ENCODE peak calls at places on chromosomes 7 and 10, in nine cellular contexts. H is neural progenitor cell; Y is IMR-90; W is lung; A is stomach; D is MM.1S; Q is CD8-positive, alpha-beta memory T cell; J is hepatocyte; P is psoas muscle. U is an unnamed sample.

GRCh38 chr10:127919418-127920191 is 12.7 kb downstream of the PTPRE start:
- DNase-seq in Q (no peak), A (no peak), D (no peak), J (no peak), H (no peak), Y (peak; percentile 37), P (no peak), W (no peak), U (no peak)

GRCh38 chr10:81348003-81348402 is 527.0 kb upstream of the NRG3 start:
- DNase-seq in Y (no peak), W (no peak), P (no peak), D (peak; percentile 43), Q (no peak), A (no peak), H (no peak), J (no peak), U (no peak)

GRCh38 chr10:131788386-131788785 is 112.4 kb upstream of the PPP2R2D start:
- DNase-seq in A (peak; percentile 21), H (no peak), J (peak; percentile 26), Y (no peak), P (no peak), Q (no peak), D (no peak), W (no peak), U (no peak)

GRCh38 chr10:109875828-109876821 is 47.2 kb downstream of the XPNPEP1 start:
- DNase-seq in H (no peak), W (no peak), Y (no peak), P (no peak), A (peak; percentile 1), J (no peak), Q (no peak), D (no peak), U (no peak)

GRCh38 chr10:19815478-19816419 is 483 bp upstream of the PLXDC2 start:
- DNase-seq in H (peak; percentile 93), Q (no peak), Y (peak; percentile 56), D (peak; percentile 20), J (peak; percentile 76), W (peak; percentile 69), P (peak; percentile 88), A (peak; percentile 35), U (no peak)

GRCh38 chr7:157401567-157402387 is 65.0 kb downstream of the DNAJB6 start:
- DNase-seq in Y (no peak), D (no peak), W (no peak), P (no peak), J (no peak), A (no peak), Q (no peak), H (no peak), U (no peak)

GRCh38 chr10:24468281-24468751 is 255.4 kb downstream of the ARHGAP21 start:
- DNase-seq in D (no peak), J (no peak), Q (no peak), W (no peak), Y (no peak), A (peak; percentile 43), P (peak; percentile 80), H (no peak), U (no peak)

GRCh38 chr10:71302874-71303568 is 16.0 kb upstream of the SLC29A3 start:
- DNase-seq in D (peak; percentile 68), J (peak; percentile 80), A (no peak), Q (no peak), H (peak; percentile 77), P (peak; percentile 18), Y (peak; percentile 61), W (no peak), U (peak; percentile 31)

GRCh38 chr10:14608381-14609001 is 166.2 kb downstream of the FAM107B start:
- DNase-seq in P (no peak), J (no peak), Y (no peak), Q (no peak), A (no peak), H (no peak), W (no peak), D (peak; percentile 6), U (no peak)

GRCh38 chr10:43170491-43170890 is 32.2 kb downstream of the CSGALNACT2 start:
- DNase-seq in A (no peak), W (no peak), J (peak; percentile 16), H (no peak), D (no peak), Y (peak; percentile 30), P (no peak), Q (no peak), U (no peak)

GRCh38 chr7:71322201-71322600 is 190.3 kb downstream of the GALNT17 start:
- DNase-seq in P (no peak), H (no peak), W (no peak), A (no peak), Q (no peak), J (no peak), Y (no peak), D (no peak), U (no peak)

GRCh38 chr10:59284111-59284975 is 78.0 kb downstream of the FAM13C start:
- DNase-seq in Q (no peak), A (no peak), W (no peak), D (no peak), P (no peak), H (no peak), J (no peak), Y (no peak), U (no peak)

GRCh38 chr7:92749327-92749730 is 87.0 kb downstream of the CDK6 start:
- DNase-seq in P (no peak), Y (peak; percentile 64), W (no peak), J (no peak), Q (no peak), H (no peak), D (no peak), A (no peak), U (no peak)

GRCh38 chr7:34143397-34143796 is 238.1 kb downstream of the BMPER start:
- DNase-seq in J (no peak), Y (peak; percentile 75), H (no peak), Q (no peak), W (no peak), A (no peak), P (no peak), D (no peak), U (no peak)

GRCh38 chr7:108456845-108457540 is 757 bp upstream of the NRCAM start:
- DNase-seq in Q (no peak), W (no peak), J (no peak), A (no peak), D (no peak), Y (no peak), P (no peak), H (peak; percentile 33), U (no peak)

GRCh38 chr10:56360583-56360966 is 484 bp downstream of the ZWINT start:
- DNase-seq in Y (no peak), J (no peak), W (no peak), Q (no peak), A (no peak), P (no peak), H (no peak), D (no peak), U (no peak)

GRCh38 chr7:100211342-100211780 is 8.4 kb upstream of the PVRIG start:
- DNase-seq in P (no peak), W (no peak), Y (no peak), A (no peak), D (no peak), H (no peak), Q (peak; percentile 21), J (no peak), U (peak; percentile 55)
- H3K4me1 ChIP-seq in P (peaks cover 8% of the 10 kb centered on the region), W (no peaks in the 10 kb centered on the region), Y (no peaks in the 10 kb centered on the region), A (peaks cover 10% of the 10 kb centered on the region), D (peaks cover 17% of the 10 kb centered on the region), H (peaks cover 6% of the 10 kb centered on the region), Q (peaks cover 54% of the 10 kb centered on the region), J (no peaks in the 10 kb centered on the region), U (peaks cover 37% of the 10 kb centered on the region)

GRCh38 chr7:95335093-95335492 is 10.8 kb upstream of the PON1 start:
- DNase-seq in D (no peak), J (no peak), A (no peak), W (no peak), H (no peak), P (no peak), Y (peak; percentile 22), Q (no peak), U (no peak)
- H3K4me3 ChIP-seq in D (no peak overlapping the region), J (no peak overlapping the region), A (no peak overlapping the region), W (no peak overlapping the region), H (no peak overlapping the region), P (no peak overlapping the region), Y (no peak overlapping the region), Q (no peak overlapping the region), U (no peak overlapping the region)

GRCh38 chr10:117535045-117535751 is 7.3 kb upstream of the EMX2 start:
- DNase-seq in J (peak; percentile 48), Q (no peak), D (no peak), P (peak; percentile 55), A (no peak), Y (no peak), H (peak; percentile 72), W (no peak), U (no peak)

GRCh38 chr10:117535752-117536358 is 6.7 kb upstream of the EMX2 start:
- DNase-seq in Q (no peak), P (no peak), D (no peak), J (no peak), W (no peak), A (no peak), H (peak; percentile 57), Y (no peak), U (no peak)

GRCh38 chr10:117537436-117537903 is 5.1 kb upstream of the EMX2 start:
- DNase-seq in A (no peak), H (peak; percentile 83), W (no peak), P (peak; percentile 70), D (peak; percentile 23), Y (no peak), J (peak; percentile 73), Q (no peak), U (no peak)

GRCh38 chr10:117536862-117537435 is 5.6 kb upstream of the EMX2 start:
- DNase-seq in W (no peak), Q (no peak), A (no peak), P (no peak), J (no peak), Y (no peak), D (no peak), H (peak; percentile 75), U (no peak)

DNA sequence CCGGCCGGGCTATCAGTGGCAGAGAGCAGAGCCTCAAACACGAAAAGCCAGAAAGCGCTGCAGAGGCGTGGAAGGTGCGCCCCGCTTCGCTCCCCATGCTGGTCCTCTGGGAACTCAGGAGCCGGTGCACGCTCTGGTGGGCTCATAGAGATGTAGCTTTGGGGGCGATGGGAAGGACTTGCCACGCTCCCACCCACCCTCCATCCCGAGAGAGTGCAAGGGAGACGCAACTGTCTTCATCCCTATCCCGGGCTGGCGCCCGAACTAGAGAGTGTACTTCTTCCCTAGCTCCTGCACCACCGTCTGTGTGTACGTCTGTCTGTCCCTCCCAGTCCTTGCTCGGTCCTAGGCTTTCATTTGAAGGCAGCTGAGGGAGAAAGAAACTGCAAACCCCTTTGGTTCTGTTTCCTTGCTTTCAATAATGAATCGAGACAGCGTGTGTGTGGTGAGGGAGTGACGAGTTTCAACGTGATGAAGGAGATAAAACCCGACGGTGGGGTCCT is 6.1 kb upstream of the EMX2 start:
- DNase-seq in Y (no peak), Q (no peak), D (no peak), J (no peak), A (no peak), P (no peak), H (no peak), W (no peak), U (no peak)
- H3K27me3 ChIP-seq in Y (peaks cover 91% of the 10 kb centered on the region), Q (peaks cover 34% of the 10 kb centered on the region), D (peaks cover 22% of the 10 kb centered on the region), J (peaks cover 97% of the 10 kb centered on the region), A (peaks cover 100% of the 10 kb centered on the region), P (peaks cover 23% of the 10 kb centered on the region), H (peaks cover 100% of the 10 kb centered on the region), W (peaks cover 20% of the 10 kb centered on the region), U (peaks cover 33% of the 10 kb centered on the region)

DNA sequence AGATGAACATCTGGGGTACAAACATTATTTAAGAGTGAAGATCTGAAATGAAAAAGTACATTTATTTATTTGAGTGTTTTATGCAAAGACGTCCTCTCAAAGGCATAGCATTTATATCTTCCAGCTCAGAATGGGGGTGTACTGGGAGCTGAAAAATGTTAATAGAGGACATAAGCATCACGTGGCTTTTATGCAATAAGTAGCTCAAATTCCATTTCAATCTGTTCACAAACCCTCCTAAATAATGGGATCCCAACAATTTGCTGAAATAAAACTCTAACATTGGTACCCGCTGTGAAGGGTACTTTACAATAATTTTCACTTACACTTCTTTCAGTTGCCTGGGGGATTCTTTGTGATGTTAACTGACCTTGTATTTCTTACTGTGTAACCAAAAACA is 172.0 kb downstream of the TAX1BP1 start:
- DNase-seq in H (no peak), D (no peak), P (no peak), W (no peak), J (no peak), Q (no peak), A (no peak), Y (no peak), U (no peak)
- H3K4me1 ChIP-seq in H (peaks cover 51% of the 10 kb centered on the region), D (no peaks in the 10 kb centered on the region), P (no peaks in the 10 kb centered on the region), W (no peaks in the 10 kb centered on the region), J (no peaks in the 10 kb centered on the region), Q (no peaks in the 10 kb centered on the region), A (peaks cover 10% of the 10 kb centered on the region), Y (peaks cover 3% of the 10 kb centered on the region), U (no peaks in the 10 kb centered on the region)